ENCODE peak calls at places on chromosomes 7 and 10, in nine cellular contexts. F is upper lobe of left lung, S is ovary, C is A549, X is GM12878, K is transverse colon, Z is sigmoid colon, N is tibial nerve, J is HepG2. G is an unnamed sample.

GRCh38 chr7:112444505-112444904 is 5.8 kb upstream of the IFRD1 start:
- DNase-seq in F (no peak), S (no peak), C (no peak), X (no peak), K (no peak), Z (no peak), N (no peak), J (no peak), G (no peak)

GRCh38 chr7:30920584-30921539 is 9.2 kb downstream of the AQP1 start:
- DNase-seq in F (peak; percentile 31), S (peak; percentile 5), C (peak; percentile 27), X (no peak), K (peak; percentile 9), Z (peak; percentile 71), N (no peak), J (no peak), G (no peak)

GRCh38 chr10:24311888-24312287 is 103.0 kb downstream of the KIAA1217 start:
- DNase-seq in F (no peak), S (no peak), C (no peak), X (no peak), K (no peak), Z (no peak), N (no peak), J (no peak), G (no peak)

GRCh38 chr7:45082031-45082830 is 6.5 kb downstream of the NACAD start:
- DNase-seq in F (no peak), S (peak; percentile 51), C (no peak), X (no peak), K (no peak), Z (peak; percentile 62), N (no peak), J (no peak), G (no peak)

GRCh38 chr10:33746878-33747277 is 412.4 kb upstream of the NRP1 start:
- DNase-seq in F (no peak), S (no peak), C (no peak), X (no peak), K (no peak), Z (no peak), N (no peak), J (no peak), G (no peak)

GRCh38 chr10:125144693-125145623 is 15.4 kb downstream of the CTBP2 start:
- DNase-seq in F (peak; percentile 55), S (no peak), C (peak; percentile 67), X (no peak), K (no peak), Z (no peak), N (no peak), J (no peak), G (no peak)

GRCh38 chr7:152706465-152706864 is 30.5 kb upstream of the XRCC2 start:
- DNase-seq in F (no peak), S (no peak), C (no peak), X (peak; percentile 2), K (no peak), Z (no peak), N (no peak), J (no peak), G (no peak)

GRCh38 chr10:95240811-95241210 is 46.8 kb downstream of the ACSM6 start:
- DNase-seq in F (no peak), S (no peak), C (no peak), X (no peak), K (no peak), Z (no peak), N (no peak), J (no peak), G (no peak)

DNA sequence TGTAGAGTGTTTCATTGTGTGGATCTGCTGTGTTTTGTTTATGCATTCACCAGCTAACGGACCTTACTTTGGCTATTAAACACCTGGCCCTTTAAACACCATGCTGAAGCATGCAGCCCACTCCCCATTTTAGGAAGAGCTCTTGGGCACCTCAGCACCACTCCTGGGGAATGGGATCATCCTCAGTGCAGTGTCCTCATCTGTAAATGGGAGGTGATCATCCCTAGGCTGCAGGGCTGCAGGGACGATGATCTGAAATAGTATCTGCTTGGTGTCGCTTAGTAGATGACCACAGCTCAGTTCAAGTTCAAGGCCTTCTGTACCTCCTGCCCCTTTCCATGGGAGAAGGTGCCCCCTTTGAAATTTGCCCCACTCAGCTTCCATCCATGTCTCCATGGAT is 229.9 kb downstream of the TCF7L2 start:
- DNase-seq in F (no peak), S (no peak), C (no peak), X (no peak), K (no peak), Z (no peak), N (no peak), J (no peak), G (no peak)
- TF ChIP-seq POLR2A in F (no peak), S (no peak), C (no peak), X (no peak), K (no peak), Z (no peak), N (no peak), J (no peak), G (no peak)

GRCh38 chr10:93475227-93475626 is 6.9 kb downstream of the MYOF start:
- DNase-seq in F (no peak), S (no peak), C (no peak), X (no peak), K (no peak), Z (no peak), N (no peak), J (no peak), G (no peak)
- TF ChIP-seq EP300 in F (no peak), S (no peak), C (no peak), X (no peak), K (no peak), Z (no peak), N (no peak), J (no peak), G (no peak)

GRCh38 chr7:37035631-37036030 is 311.3 kb upstream of the AOAH start:
- DNase-seq in F (no peak), S (no peak), C (no peak), X (no peak), K (no peak), Z (no peak), N (no peak), J (no peak), G (no peak)

GRCh38 chr7:37028909-37029440 is 304.7 kb upstream of the AOAH start:
- DNase-seq in F (no peak), S (no peak), C (no peak), X (no peak), K (no peak), Z (no peak), N (no peak), J (no peak), G (no peak)

GRCh38 chr7:37032258-37032601 is 307.9 kb upstream of the AOAH start:
- DNase-seq in F (no peak), S (no peak), C (no peak), X (no peak), K (no peak), Z (no peak), N (no peak), J (no peak), G (no peak)

GRCh38 chr7:37033141-37033540 is 308.8 kb upstream of the AOAH start:
- DNase-seq in F (no peak), S (no peak), C (no peak), X (no peak), K (no peak), Z (no peak), N (no peak), J (no peak), G (no peak)

DNA sequence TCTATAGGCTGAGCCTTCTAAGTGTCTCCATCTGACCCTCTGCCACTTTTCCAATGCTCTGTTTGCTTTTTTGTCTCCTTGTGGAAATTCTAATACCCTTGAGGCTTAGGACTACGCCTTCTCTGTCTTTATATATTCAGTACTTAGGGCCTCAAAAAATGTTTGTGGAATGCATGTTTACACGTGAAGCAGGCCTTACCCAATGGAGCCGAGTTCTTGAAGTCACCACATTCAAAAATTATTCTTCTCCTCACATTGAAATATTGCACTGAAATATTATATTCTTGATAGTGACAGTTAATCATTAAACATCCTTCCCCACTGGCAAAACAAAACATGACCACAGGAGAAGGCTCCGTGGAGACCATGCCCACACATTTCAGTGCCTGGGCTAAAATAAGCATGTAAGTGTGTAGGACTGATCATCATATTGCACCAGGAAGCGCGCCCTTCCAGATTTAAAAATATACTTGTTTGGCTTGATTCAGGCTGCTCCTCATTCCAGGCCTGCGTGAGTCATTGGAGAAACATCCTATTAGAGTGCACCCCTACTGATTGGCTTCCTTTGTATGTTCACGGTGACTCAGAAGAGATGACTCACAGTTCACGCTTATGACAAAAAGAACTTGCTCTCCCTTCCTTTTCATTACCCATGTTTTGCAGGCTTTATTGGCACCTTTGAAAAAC is 307.4 kb upstream of the AOAH start:
- DNase-seq in F (peak; percentile 89), S (peak; percentile 70), C (peak; percentile 98), X (no peak), K (peak; percentile 54), Z (peak; percentile 91), N (peak; percentile 87), J (peak; percentile 97), G (peak; percentile 66)
- TF ChIP-seq POLR2A in F (no peak), S (no peak), C (no peak), X (no peak), K (no peak), Z (no peak), N (no peak), J (no peak), G (no peak)

GRCh38 chr7:27642271-27642670 is 20.4 kb downstream of the HIBADH start:
- DNase-seq in F (no peak), S (no peak), C (no peak), X (no peak), K (no peak), Z (no peak), N (no peak), J (no peak), G (no peak)

GRCh38 chr7:27647052-27647451 is 15.6 kb downstream of the HIBADH start:
- DNase-seq in F (no peak), S (no peak), C (peak; percentile 76), X (no peak), K (no peak), Z (no peak), N (no peak), J (no peak), G (no peak)

GRCh38 chr7:27636326-27637006 is 26.2 kb downstream of the HIBADH start:
- DNase-seq in F (no peak), S (no peak), C (no peak), X (no peak), K (no peak), Z (no peak), N (peak; percentile 23), J (no peak), G (no peak)

GRCh38 chr7:27640914-27641570 is 21.6 kb downstream of the HIBADH start:
- DNase-seq in F (no peak), S (no peak), C (peak; percentile 76), X (no peak), K (no peak), Z (no peak), N (no peak), J (peak; percentile 44), G (peak; percentile 37)

DNA sequence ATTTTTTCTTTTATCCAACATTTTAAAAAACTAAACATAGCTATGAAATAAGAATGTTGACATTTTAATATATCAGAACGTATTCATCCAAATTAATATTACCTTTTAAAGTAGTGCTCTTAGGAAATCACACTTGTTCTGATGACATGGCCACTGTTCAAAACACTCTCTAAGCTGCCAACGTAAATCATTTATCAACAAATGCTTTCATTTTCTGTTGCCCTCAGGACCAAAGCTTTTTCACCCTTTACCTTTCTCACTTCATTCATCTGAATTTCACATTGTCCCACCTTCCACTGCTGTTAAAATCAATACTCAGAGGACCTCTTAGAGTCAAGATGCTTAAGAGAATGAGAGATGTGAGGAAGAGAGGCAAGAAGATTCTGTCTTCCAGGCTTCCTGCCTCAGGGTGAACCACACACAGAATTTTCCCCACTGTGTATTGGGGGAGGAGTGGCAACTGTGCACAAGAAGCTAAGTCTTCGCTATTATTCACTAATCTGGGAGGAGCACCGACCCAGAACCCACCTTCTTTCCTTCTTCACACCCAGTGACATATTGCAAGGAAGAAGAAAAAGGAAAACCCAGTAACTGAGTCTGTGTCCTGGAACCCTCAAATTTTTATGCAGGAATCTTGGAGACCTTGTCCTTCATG is 21.0 kb downstream of the HIBADH start:
- DNase-seq in F (no peak), S (no peak), C (peak; percentile 39), X (no peak), K (no peak), Z (no peak), N (no peak), J (no peak), G (no peak)
- TF ChIP-seq EP300 in F (no peak), S (no peak), C (no peak), X (no peak), K (no peak), Z (no peak), N (no peak), J (no peak), G (no peak)